ENCODE peak calls at places on chromosome 20, in four cellular contexts. W is pancreas, H is aorta, R is heart right ventricle. P is an unnamed sample. For H3K4me1, the result is how much of the 10 kb centered on the place peaks cover.

GRCh38 chr20:58716476-58717277 is 24.1 kb downstream of the NPEPL1 start:
- DNase-seq in R (no peak), W (peak), H (peak), P (no peak)

GRCh38 chr20:53162251-53162835 is 190.2 kb downstream of the TSHZ2 start:
- DNase-seq in H (peak), W (no peak), R (no peak), P (peak)

GRCh38 chr20:63056236-63057132 is 49.7 kb upstream of the BHLHE23 start:
- DNase-seq in H (peak), W (peak), R (peak), P (no peak)

GRCh38 chr20:57622579-57623381 is 2.6 kb upstream of the ZBP1 start:
- DNase-seq in R (peak), W (peak), H (peak), P (peak)

GRCh38 chr20:33034115-33034514 is 2.7 kb downstream of the BPIFB6 start:
- DNase-seq in H (no peak), R (no peak), W (no peak), P (no peak)

GRCh38 chr20:15141880-15142279 is 804.5 kb upstream of the FLRT3 start:
- DNase-seq in H (no peak), R (no peak), W (no peak), P (no peak)

GRCh38 chr20:54103067-54103761 is 32.8 kb upstream of the BCAS1 start:
- DNase-seq in R (peak), H (peak), W (peak), P (peak)

GRCh38 chr20:20212675-20213096 is 155.2 kb upstream of the INSM1 start:
- DNase-seq in R (no peak), H (no peak), W (no peak), P (no peak)

GRCh38 chr20:14444106-14444505 is 106.7 kb upstream of the FLRT3 start:
- DNase-seq in W (no peak), R (no peak), H (no peak), P (no peak)

GRCh38 chr20:10713161-10713560 is 39.4 kb upstream of the JAG1 start:
- DNase-seq in W (no peak), R (no peak), H (no peak), P (no peak)

GRCh38 chr20:5636841-5637240 is 113.4 kb upstream of the SHLD1 start:
- DNase-seq in W (no peak), R (no peak), H (no peak), P (no peak)

GRCh38 chr20:2817891-2818595 is 1.9 kb downstream of the TMEM239 start:
- DNase-seq in H (peak), W (no peak), R (peak), P (no peak)

GRCh38 chr20:62635852-62636251 is 6.5 kb upstream of the SLCO4A1 start:
- DNase-seq in W (peak), H (no peak), R (peak), P (no peak)

GRCh38 chr20:54849741-54850140 is 374.3 kb downstream of the DOK5 start:
- DNase-seq in W (no peak), H (no peak), R (no peak), P (no peak)

GRCh38 chr20:11020712-11021111 is 346.9 kb upstream of the JAG1 start:
- DNase-seq in R (no peak), H (no peak), W (no peak), P (no peak)

GRCh38 chr20:6940052-6940451 is 172.6 kb downstream of the BMP2 start:
- DNase-seq in R (no peak), W (no peak), H (no peak), P (peak)

GRCh38 chr20:37776049-37776448 is 82.2 kb downstream of the CTNNBL1 start:
- DNase-seq in R (no peak), H (no peak), W (no peak), P (no peak)

GRCh38 chr20:2006452-2007381 is 12.9 kb upstream of the PDYN start:
- DNase-seq in R (no peak), W (no peak), H (no peak), P (peak)

GRCh38 chr20:276620-277495 is 13.7 kb downstream of the C20orf96 start:
- DNase-seq in H (peak), R (no peak), W (no peak), P (no peak)

GRCh38 chr20:20465259-20465658 is 97.4 kb downstream of the INSM1 start:
- DNase-seq in H (no peak), W (no peak), R (no peak), P (peak)

GRCh38 chr20:33096921-33097320 is 17.5 kb downstream of the BPIFB4 start:
- DNase-seq in R (no peak), W (no peak), H (no peak), P (no peak)

GRCh38 chr20:48772183-48772976 is 55.4 kb downstream of the PREX1 start:
- DNase-seq in W (no peak), R (peak), H (no peak), P (no peak)

GRCh38 chr20:21064924-21065323 is 41.2 kb downstream of the LINC00237 start:
- DNase-seq in W (no peak), R (no peak), H (no peak), P (no peak)

GRCh38 chr20:63027425-63028389 is 20.9 kb upstream of the BHLHE23 start:
- DNase-seq in R (peak), H (peak), W (no peak), P (no peak)

GRCh38 chr20:49384437-49385434 is 97.7 kb downstream of the KCNB1 start:
- DNase-seq in W (peak), H (peak), R (peak), P (peak)

GRCh38 chr20:37890643-37891042 is 12.3 kb upstream of the VSTM2L start:
- DNase-seq in H (no peak), R (no peak), W (no peak), P (no peak)

GRCh38 chr20:19833395-19833794 is 75.3 kb downstream of the RIN2 start:
- DNase-seq in R (no peak), H (no peak), W (no peak), P (no peak)

GRCh38 chr20:11813106-11813890 is 104.4 kb upstream of the BTBD3 start:
- DNase-seq in W (no peak), H (no peak), R (no peak), P (no peak)

GRCh38 chr20:7650481-7650880 is 289.8 kb downstream of the HAO1 start:
- DNase-seq in R (no peak), H (no peak), W (no peak), P (no peak)

GRCh38 chr20:57662028-57662312 is 41.7 kb upstream of the ZBP1 start:
- DNase-seq in H (no peak), R (no peak), W (no peak), P (no peak)

GRCh38 chr20:63738687-63739128 is 868 bp upstream of the SLC2A4RG start:
- DNase-seq in W (peak), H (peak), R (peak), P (no peak)

GRCh38 chr20:48324744-48325143 is 503.1 kb downstream of the PREX1 start:
- DNase-seq in W (no peak), R (no peak), H (no peak), P (no peak)

GRCh38 chr20:37915800-37916570 is 13.1 kb downstream of the VSTM2L start:
- DNase-seq in R (no peak), H (no peak), W (no peak), P (no peak)

GRCh38 chr20:56998438-56998837 is 268.0 kb downstream of the BMP7 start:
- DNase-seq in H (no peak), R (no peak), W (no peak), P (no peak)

DNA sequence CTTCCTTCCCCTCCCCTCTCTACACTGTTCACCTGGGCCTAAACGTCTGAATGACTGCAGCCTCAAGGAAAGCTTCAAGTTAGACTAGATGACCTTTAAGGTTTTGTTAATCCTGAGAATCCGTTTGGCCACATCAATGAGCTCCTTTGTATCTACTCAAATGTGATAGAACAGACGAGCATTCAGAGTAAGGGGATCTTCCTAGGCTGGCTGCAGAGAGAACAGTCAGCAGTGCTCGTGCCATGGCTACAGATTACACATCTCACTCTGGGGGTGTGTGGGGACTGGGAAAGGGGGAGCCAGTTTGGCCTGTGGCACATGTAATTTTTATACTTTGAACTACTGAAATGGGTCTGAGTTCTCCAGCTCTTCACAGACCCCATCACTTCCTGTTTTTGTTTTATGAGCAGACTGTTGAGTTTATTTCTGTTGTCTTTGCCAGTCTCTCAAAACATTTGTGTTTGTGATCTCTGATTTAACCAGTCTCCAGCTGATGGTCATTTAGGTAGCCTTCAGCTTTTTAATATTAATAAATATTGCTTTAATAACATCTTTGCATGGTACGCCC is 50.9 kb downstream of the KCNS1 start:
- DNase-seq in R (no peak), W (no peak), H (no peak), P (no peak)
- H3K4me1 ChIP-seq in R (under half), W (under half), H (under half), P (under half)

GRCh38 chr20:25149986-25150385 is 45.5 kb upstream of the ENTPD6 start:
- DNase-seq in R (no peak), W (no peak), H (no peak), P (no peak)

GRCh38 chr20:25146976-25147375 is 48.5 kb upstream of the ENTPD6 start:
- DNase-seq in R (no peak), H (no peak), W (no peak), P (no peak)

GRCh38 chr20:25148181-25148981 is 47.1 kb upstream of the ENTPD6 start:
- DNase-seq in W (peak), R (peak), H (peak), P (no peak)

GRCh38 chr20:25147716-25148115 is 47.8 kb upstream of the ENTPD6 start:
- DNase-seq in W (no peak), R (no peak), H (no peak), P (no peak)

GRCh38 chr20:25148982-25149846 is 46.3 kb upstream of the ENTPD6 start:
- DNase-seq in H (no peak), W (no peak), R (no peak), P (no peak)
- H3K4me1 ChIP-seq in H (under half), W (under half), R (under half), P (under half)

DNA sequence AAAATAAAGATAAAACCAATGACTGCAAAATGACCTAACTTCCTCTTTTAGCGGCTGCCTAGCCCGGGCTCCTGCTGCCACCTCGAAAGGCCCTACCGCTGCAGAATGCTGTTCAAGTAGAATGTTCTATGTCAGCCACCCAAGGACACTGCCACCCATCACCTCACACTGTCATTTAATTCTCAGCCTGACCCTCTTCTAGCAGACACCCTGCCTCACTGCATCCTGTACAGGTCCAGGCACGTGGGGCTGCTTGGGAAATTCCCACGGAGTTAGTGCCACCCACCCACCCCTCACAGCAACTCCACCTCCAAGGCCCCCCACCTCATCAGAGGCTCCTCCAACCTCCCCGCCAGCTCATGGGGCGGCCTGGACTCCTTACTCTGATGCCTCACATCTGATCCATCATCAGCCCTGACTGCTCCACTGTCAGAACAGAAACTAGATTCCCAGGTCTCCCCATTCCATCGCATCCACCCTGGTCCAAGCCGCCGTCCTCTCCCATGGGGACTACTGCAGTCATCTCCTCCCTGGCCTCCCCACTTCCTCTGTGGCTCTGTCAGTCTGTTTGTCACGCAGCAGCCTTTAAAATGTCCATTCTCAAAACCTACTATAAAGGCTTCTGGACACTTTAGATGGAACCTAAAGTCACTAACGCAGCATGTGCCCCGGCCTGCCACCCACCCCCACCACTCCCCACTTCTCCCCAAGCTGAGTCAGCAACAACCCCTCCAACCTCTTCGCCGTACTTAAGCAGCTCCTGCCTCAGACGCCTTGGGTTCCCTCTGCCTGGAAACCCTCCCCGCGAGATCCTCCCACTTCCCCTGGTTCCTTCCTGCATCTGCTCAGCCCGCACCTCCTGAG is 17.0 kb downstream of the NFATC2 start:
- DNase-seq in W (no peak), R (no peak), H (no peak), P (no peak)
- H3K4me1 ChIP-seq in W (under half), R (under half), H (under half), P (under half)

DNA sequence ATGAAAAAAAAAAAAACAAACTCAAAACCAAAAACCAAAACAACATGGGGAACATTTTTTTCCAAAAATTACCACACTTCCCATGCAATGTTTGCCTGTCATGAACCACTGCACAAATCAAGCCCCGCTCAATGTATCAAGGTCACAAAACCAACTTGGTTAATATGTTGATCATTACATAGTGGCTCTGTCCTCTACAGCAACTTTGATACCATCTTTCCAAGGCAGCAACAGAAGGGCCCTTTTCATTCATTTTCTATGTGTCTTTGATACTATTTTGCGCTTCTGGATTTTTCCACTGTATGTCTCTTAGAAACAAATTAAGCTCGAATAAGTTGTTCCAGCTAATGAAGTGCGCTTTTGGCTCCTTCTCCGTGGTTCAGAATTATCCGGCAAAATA is 1.5 kb downstream of the ZHX3 start:
- DNase-seq in W (no peak), H (no peak), R (no peak), P (no peak)
- H3K4me1 ChIP-seq in W (under half), H (under half), R (under half), P (under half)

GRCh38 chr20:3925113-3925695 is 36.0 kb downstream of the PANK2 start:
- DNase-seq in H (peak), W (no peak), R (no peak), P (no peak)

GRCh38 chr20:3924304-3925112 is 35.3 kb downstream of the PANK2 start:
- DNase-seq in W (no peak), H (peak), R (peak), P (no peak)

GRCh38 chr20:3922983-3923339 is 33.8 kb downstream of the PANK2 start:
- DNase-seq in W (no peak), H (peak), R (no peak), P (no peak)

GRCh38 chr20:3922223-3922982 is 33.2 kb downstream of the PANK2 start:
- DNase-seq in R (no peak), W (no peak), H (peak), P (no peak)

DNA sequence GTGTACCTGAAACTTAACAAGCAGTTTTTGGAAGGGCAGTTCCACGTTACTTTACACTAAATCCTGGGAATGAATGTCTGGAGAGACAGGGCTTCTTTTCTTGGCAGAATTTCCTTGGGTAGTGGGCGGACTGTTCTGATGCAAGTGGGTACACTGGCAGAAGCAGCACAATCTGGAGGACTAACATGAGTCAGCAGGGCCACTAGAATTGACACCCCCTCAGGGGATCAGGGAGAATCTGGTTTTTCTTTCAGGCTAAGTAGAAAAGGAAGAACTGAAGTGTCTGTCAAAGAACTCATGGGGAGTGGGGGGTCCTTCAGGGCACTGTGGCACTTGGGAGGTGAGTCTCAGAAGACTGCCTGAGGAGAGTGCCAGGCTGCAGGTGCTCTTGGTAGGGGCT is 34.6 kb downstream of the PANK2 start:
- DNase-seq in W (no peak), R (no peak), H (peak), P (no peak)
- H3K4me1 ChIP-seq in W (under half), R (under half), H (under half), P (under half)

GRCh38 chr20:46398963-46399362 is 7.5 kb downstream of the ELMO2 start:
- DNase-seq in R (no peak), H (no peak), W (no peak), P (no peak)
- H3K4me1 ChIP-seq in R (half or more), H (under half), W (half or more), P (under half)

DNA sequence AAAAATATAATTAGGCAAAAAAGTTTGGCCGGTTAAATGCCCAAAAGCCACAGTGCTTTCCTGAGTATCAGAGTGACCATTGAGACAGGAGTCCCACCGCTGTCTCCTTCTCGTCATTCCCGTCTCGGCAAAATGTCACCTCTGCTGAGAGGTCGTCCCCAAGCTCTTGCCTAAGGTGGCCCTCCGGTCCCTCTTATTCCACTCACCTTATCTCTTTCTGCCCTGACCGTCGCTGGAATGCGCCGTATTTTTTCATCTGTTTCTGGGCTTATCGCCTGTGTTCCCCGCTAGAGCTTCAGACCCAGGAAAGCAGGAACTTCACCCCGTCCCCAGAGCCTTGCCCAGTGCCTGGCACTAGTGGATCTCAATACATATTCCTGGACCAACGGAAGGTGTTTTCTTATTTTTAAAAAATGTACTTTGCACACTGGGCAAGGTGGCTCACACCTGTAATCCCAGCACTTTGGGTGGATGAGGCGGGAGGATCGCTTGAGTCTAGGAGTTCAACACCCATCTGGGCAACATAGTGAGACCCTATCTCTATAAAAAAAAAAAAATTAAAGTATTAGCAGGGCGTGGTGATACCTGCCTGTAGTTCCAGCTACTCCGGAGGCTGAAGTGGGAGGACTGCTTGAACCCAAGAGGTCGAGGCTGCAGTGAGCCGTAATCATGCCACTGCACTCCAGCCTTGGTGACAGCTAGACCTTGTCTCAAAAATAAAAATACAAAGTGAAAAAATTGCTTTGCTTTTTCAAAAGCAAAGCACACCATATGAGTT is 122.8 kb upstream of the PTPN1 start:
- DNase-seq in H (no peak), W (no peak), R (no peak), P (no peak)
- H3K4me1 ChIP-seq in H (under half), W (under half), R (under half), P (under half)

DNA sequence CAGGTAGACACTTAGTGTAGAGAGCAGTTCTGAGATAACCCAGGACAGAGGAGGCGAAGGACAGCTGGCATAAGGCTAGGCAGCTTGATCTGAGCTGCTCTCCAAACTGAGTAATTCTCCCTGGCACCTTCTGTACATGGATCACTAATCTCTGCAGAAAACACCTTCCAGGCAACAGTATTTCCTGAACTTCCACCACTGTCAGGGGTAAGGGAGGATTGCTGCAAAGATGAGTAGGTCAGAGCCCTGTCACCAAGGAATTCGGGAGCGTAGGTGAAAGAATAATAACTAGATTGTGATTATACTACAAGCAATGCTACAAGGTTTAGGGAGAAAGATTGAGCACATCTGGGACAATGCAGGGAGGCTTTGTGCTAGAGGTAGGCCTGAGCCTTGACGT is 1.9 kb downstream of the HM13 start:
- DNase-seq in W (no peak), R (no peak), H (no peak), P (no peak)
- H3K4me1 ChIP-seq in W (under half), R (under half), H (under half), P (under half)

DNA sequence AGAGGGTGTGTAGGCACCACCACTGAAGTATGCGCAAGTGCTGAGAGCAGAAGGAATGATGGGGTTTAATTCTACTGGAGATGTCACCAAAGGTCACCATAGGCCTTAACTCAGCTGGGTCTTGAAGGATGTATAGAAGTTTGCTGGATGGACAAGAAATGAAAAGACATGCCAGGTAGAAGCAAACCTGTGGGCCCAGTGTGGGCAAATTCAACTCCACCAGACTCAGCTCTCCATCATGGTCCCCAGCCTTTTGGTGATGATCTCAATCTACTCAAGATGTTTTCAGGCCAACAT is 124.5 kb downstream of the SNX5 start:
- DNase-seq in H (no peak), W (no peak), R (no peak), P (no peak)
- H3K4me1 ChIP-seq in H (under half), W (under half), R (under half), P (under half)

GRCh38 chr20:44705364-44706094 is 9.6 kb upstream of the CCN5 start:
- DNase-seq in W (no peak), R (no peak), H (no peak), P (no peak)
- H3K4me1 ChIP-seq in W (under half), R (under half), H (under half), P (under half)

P was measured in iPS DF 6.9.